ENCODE peak calls at places on chromosomes 16 and 17, in four cellular contexts. N, Y, J and T are unnamed samples.

GRCh38 chr16:67528222-67528869 is at the start of gene RIPOR1:
- DNase-seq in Y (peak; percentile 39), J (peak; percentile 53), N (peak; percentile 44), T (peak; percentile 87)

GRCh38 chr17:68697850-68698313 is 96.7 kb upstream of the FAM20A start:
- DNase-seq in Y (no peak), J (peak; percentile 44), N (no peak), T (no peak)

GRCh38 chr17:48137658-48138057 is 30.1 kb downstream of the SNX11 start:
- DNase-seq in Y (no peak), N (no peak), J (no peak), T (no peak)

GRCh38 chr16:46762583-46762982 is 14.4 kb upstream of the MYLK3 start:
- DNase-seq in N (no peak), J (no peak), Y (no peak), T (no peak)

GRCh38 chr17:39199986-39200879 is at the start of gene RPL19:
- DNase-seq in J (peak; percentile 94), N (peak; percentile 78), Y (peak; percentile 86), T (peak; percentile 88)

GRCh38 chr16:22194707-22195444 is 11.2 kb upstream of the EEF2K start:
- DNase-seq in N (no peak), Y (peak; percentile 17), J (no peak), T (no peak)

GRCh38 chr17:41930009-41930832 is at the start of gene ODAD4:
- DNase-seq in N (peak; percentile 95), Y (peak; percentile 97), J (peak; percentile 99), T (peak; percentile 99)

GRCh38 chr16:78058165-78058564 is 35.8 kb downstream of the CLEC3A start:
- DNase-seq in Y (no peak), N (no peak), J (no peak), T (no peak)

GRCh38 chr16:11669380-11670146 is 1.3 kb downstream of the SNN start:
- DNase-seq in Y (no peak), J (peak; percentile 24), N (no peak), T (peak; percentile 68)

GRCh38 chr17:56830726-56831363 is 2.9 kb downstream of the C17orf67 start:
- DNase-seq in Y (no peak), J (no peak), N (no peak), T (no peak)

GRCh38 chr17:18142417-18142816 is 33.9 kb downstream of the MYO15A start:
- DNase-seq in J (no peak), N (no peak), Y (no peak), T (no peak)

GRCh38 chr16:17369441-17369951 is 101.3 kb downstream of the XYLT1 start:
- DNase-seq in N (peak; percentile 69), Y (peak; percentile 81), J (no peak), T (peak; percentile 65)